ENCODE peak calls at places on chromosomes 1 and 21, in nine cellular contexts. Y, P, C, E, L, I, H, Z and N are unnamed samples.
A peak's percentile ranks its signal among the peaks of the same experiment; 100 is the strongest.

GRCh38 chr1:210222288-210223006 is 10.1 kb upstream of the SERTAD4 start:
- DNase-seq in H (no peak), P (peak; percentile 73), L (no peak), C (no peak), E (no peak), I (no peak), Y (no peak), Z (no peak), N (no peak)

GRCh38 chr1:161885013-161885412 is 118.9 kb downstream of the ATF6 start:
- DNase-seq in Y (peak; percentile 94), Z (no peak), C (no peak), I (no peak), L (peak; percentile 79), H (no peak), E (no peak), P (no peak), N (no peak)

GRCh38 chr1:16158025-16158424 is 2.2 kb upstream of the EPHA2 start:
- DNase-seq in I (no peak), Y (no peak), P (no peak), Z (no peak), H (no peak), L (no peak), E (no peak), C (no peak), N (no peak)

GRCh38 chr1:14003552-14003951 is 303.6 kb downstream of the PRDM2 start:
- DNase-seq in L (no peak), H (no peak), C (no peak), P (no peak), Z (no peak), I (no peak), E (no peak), Y (no peak), N (no peak)

GRCh38 chr1:154745286-154745731 is 124.8 kb downstream of the KCNN3 start:
- DNase-seq in C (no peak), H (no peak), E (no peak), L (no peak), Z (no peak), Y (no peak), P (no peak), I (peak; percentile 93), N (no peak)

GRCh38 chr21:36909901-36910561 is 56.4 kb downstream of the HLCS start:
- DNase-seq in Y (peak; percentile 99), L (peak; percentile 93), H (no peak), Z (no peak), E (no peak), C (no peak), P (no peak), I (no peak), N (no peak)

GRCh38 chr1:153357076-153357852 is 390 bp upstream of the S100A9 start:
- DNase-seq in Y (no peak), H (no peak), I (peak; percentile 77), L (peak; percentile 79), Z (no peak), C (no peak), P (no peak), E (peak; percentile 89), N (peak; percentile 60)

GRCh38 chr1:151547119-151547899 is 7.2 kb downstream of the TUFT1 start:
- DNase-seq in L (peak; percentile 93), E (no peak), C (no peak), P (peak; percentile 90), I (peak; percentile 82), H (no peak), Y (peak; percentile 95), Z (peak; percentile 35), N (no peak)

GRCh38 chr21:31874817-31875216 is 2.0 kb downstream of the HUNK start:
- DNase-seq in L (no peak), I (no peak), P (peak; percentile 55), Z (peak; percentile 25), E (no peak), H (no peak), C (peak; percentile 88), Y (no peak), N (no peak)

GRCh38 chr21:31872072-31872451 is 758 bp upstream of the HUNK start:
- DNase-seq in I (no peak), L (no peak), C (no peak), H (no peak), P (peak; percentile 32), Y (no peak), Z (no peak), E (no peak), N (no peak)

GRCh38 chr21:31873696-31874599 is 1.1 kb downstream of the HUNK start:
- DNase-seq in C (peak; percentile 90), P (peak; percentile 73), E (no peak), Y (no peak), Z (peak; percentile 84), H (peak; percentile 84), L (no peak), I (peak; percentile 72), N (peak; percentile 90)

GRCh38 chr21:31873275-31873695 is 465 bp downstream of the HUNK start:
- DNase-seq in Y (no peak), L (no peak), Z (peak; percentile 57), E (no peak), H (peak; percentile 50), I (no peak), C (peak; percentile 83), P (peak; percentile 63), N (no peak)

DNA sequence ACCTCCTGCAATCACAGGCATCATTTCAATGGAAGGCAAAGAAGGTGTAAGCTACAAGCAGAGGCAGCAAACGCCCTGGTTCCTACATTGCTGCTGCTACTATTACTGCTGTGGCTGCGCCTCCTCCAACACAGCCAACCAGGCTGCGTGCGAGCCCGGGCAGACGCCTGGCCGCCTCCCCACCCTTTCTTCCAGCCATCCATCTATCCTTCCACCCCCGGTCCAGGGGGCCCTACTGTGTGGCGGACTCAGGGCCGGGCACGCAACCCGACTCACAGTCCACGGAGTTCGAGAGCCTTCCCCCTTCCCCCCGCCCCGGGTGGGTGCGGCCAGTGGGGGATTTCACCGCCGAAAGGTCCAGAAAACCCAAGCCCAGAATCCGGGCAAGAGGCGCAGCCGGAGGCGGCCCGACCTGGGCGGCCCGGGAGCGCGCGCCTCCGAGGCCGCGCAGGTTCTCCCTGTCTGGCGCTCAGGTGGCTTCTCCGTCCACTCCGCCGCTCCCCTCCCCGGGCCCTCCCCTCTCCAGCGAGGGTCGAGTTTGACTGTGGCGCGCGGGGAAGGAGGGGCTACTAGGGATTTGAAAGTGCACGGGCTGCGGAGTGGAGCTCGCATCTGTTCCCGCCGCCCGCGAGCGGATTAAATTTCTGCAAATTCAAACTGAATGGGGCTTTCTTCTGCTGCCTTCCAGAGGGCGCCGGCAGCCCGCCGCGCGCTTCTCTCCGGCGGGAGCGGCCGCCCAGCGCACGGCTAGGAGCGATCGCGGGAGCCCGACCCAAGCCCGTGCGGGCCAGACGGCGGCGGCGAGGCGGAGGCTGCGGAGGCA is at the start of gene HUNK:
- DNase-seq in Y (peak; percentile 12), C (peak; percentile 88), P (peak; percentile 73), I (no peak), H (peak; percentile 59), L (peak; percentile 34), Z (peak; percentile 54), E (no peak), N (no peak)
- TF ChIP-seq CTCF in Y (no peak), C (no peak), P (peak; percentile 1), I (no peak), H (peak; percentile 31), L (no peak), Z (no peak), E (no peak), N (peak; percentile 41)

GRCh38 chr1:150548324-150548631 is 930 bp upstream of the ADAMTSL4 start:
- DNase-seq in P (no peak), C (no peak), Y (no peak), E (no peak), L (no peak), Z (no peak), H (no peak), I (no peak), N (no peak)

GRCh38 chr1:150543500-150544143 is 5.6 kb upstream of the ADAMTSL4 start:
- DNase-seq in Z (no peak), H (no peak), L (no peak), C (no peak), P (no peak), E (no peak), I (no peak), Y (peak; percentile 70), N (no peak)

GRCh38 chr1:150546294-150546937 is 2.8 kb upstream of the ADAMTSL4 start:
- DNase-seq in Z (no peak), H (no peak), L (no peak), Y (no peak), I (no peak), E (no peak), C (no peak), P (peak; percentile 1), N (no peak)

GRCh38 chr1:150544204-150544603 is 5.0 kb upstream of the ADAMTSL4 start:
- DNase-seq in H (no peak), C (no peak), I (no peak), Y (no peak), P (no peak), L (no peak), Z (no peak), E (no peak), N (no peak)

GRCh38 chr1:150545486-150546032 is 3.6 kb upstream of the ADAMTSL4 start:
- DNase-seq in C (no peak), L (no peak), Y (no peak), E (no peak), Z (no peak), P (no peak), I (no peak), H (no peak), N (no peak)
- TF ChIP-seq CTCF in C (no peak), L (no peak), Y (no peak), E (no peak), Z (no peak), P (no peak), I (no peak), H (no peak), N (no peak)

GRCh38 chr1:235054466-235054865 is 74.2 kb downstream of the TOMM20 start:
- DNase-seq in H (no peak), Y (no peak), Z (no peak), I (peak; percentile 13), E (no peak), L (no peak), C (no peak), P (no peak), N (no peak)
- TF ChIP-seq CTCF in H (no peak), Y (no peak), Z (no peak), I (no peak), E (no peak), L (no peak), C (no peak), P (no peak), N (no peak)

GRCh38 chr1:8318436-8318835 is 522 bp downstream of the SLC45A1 start:
- DNase-seq in L (no peak), H (no peak), P (no peak), Y (no peak), Z (no peak), C (no peak), E (no peak), I (no peak), N (no peak)

GRCh38 chr1:8314346-8315280 is 3.3 kb upstream of the SLC45A1 start:
- DNase-seq in P (peak; percentile 90), L (peak; percentile 62), Y (peak; percentile 84), C (peak; percentile 89), I (peak; percentile 92), H (peak; percentile 68), E (no peak), Z (peak; percentile 86), N (peak; percentile 93)

GRCh38 chr1:8317647-8318360 is at the start of gene SLC45A1:
- DNase-seq in L (peak; percentile 46), Z (peak; percentile 56), Y (peak; percentile 59), C (peak; percentile 73), P (peak; percentile 86), H (peak; percentile 56), I (peak; percentile 92), E (no peak), N (no peak)

GRCh38 chr1:8312235-8313218 is 5.4 kb upstream of the SLC45A1 start:
- DNase-seq in Z (no peak), I (no peak), P (no peak), L (no peak), H (no peak), C (peak; percentile 89), E (no peak), Y (no peak), N (no peak)

DNA sequence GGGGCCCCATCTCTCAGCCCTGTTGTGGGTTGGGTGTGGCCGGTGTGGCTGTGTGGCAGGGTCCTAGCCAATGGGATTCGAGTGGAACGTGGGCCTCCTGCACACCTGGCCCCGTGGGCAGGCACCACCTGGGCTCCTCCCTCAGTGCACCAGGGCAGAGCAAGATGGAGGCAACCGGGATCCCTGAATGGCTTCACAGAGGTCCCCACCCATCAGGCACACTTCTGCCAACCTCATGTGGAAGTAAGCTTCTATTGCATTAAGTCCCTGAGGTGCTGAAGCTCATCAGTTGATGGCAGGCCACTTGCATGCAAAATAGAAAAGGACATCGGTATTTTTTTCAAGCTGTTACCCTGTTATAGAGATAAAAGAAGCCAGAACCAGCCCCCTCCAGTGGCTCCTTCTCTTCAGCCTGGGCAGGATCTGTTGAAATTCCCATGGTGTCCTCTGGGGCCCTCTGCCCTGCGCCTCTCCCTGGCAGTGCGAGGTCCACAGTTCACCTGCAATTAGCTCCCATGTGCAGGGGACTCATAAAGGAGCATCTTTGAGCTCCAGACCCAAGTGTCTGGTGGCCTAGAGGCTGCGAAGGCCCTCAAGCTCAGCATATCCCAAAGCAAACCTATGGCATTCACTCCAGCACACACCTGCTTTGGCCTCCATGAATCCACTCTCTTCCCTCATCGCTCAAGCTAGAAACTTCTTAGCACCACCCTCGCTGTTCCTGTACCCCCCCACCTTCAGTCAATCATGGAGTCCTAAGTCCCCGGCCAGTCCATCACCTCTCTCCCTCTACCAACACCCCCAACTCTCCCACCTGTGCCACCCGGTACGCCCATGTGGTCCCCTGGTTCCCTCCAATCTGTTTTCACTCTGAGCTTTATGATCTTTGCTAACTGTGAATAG is 2.1 kb upstream of the SLC45A1 start:
- DNase-seq in E (no peak), P (peak; percentile 78), L (no peak), Y (no peak), H (no peak), C (peak; percentile 57), Z (no peak), I (no peak), N (no peak)
- TF ChIP-seq CTCF in E (no peak), P (peak; percentile 28), L (no peak), Y (peak; percentile 9), H (peak; percentile 40), C (no peak), Z (no peak), I (no peak), N (peak; percentile 21)